ENCODE peak calls at places on chromosome 10, in six cellular contexts. W is HepG2, Q is upper lobe of left lung, L is K562, P is GM12878, X is A549. M is an unnamed sample.

GRCh38 chr10:113922787-113923570 is 68.5 kb downstream of the NHLRC2 start:
- ATAC-seq in W (peak; percentile 82), L (no peak), Q (no peak), P (peak; percentile 51), X (peak; percentile 64), M (no peak)

GRCh38 chr10:100140070-100140469 is 45.8 kb downstream of the ERLIN1 start:
- ATAC-seq in W (no peak), X (peak; percentile 26), P (no peak), L (no peak), Q (no peak), M (no peak)

GRCh38 chr10:69182005-69182404 is 2.0 kb downstream of the SUPV3L1 start:
- ATAC-seq in W (no peak), P (no peak), Q (no peak), L (no peak), X (no peak), M (no peak)

GRCh38 chr10:103479135-103479534 is at the start of gene CALHM3:
- ATAC-seq in P (no peak), Q (no peak), W (peak; percentile 7), X (peak; percentile 71), L (peak; percentile 56), M (no peak)

GRCh38 chr10:33795529-33795928 is 461.1 kb upstream of the NRP1 start:
- ATAC-seq in L (no peak), Q (no peak), P (peak; percentile 45), X (no peak), W (no peak), M (no peak)

GRCh38 chr10:42637648-42638052 is 720 bp downstream of the ZNF33B start:
- ATAC-seq in X (no peak), W (peak; percentile 4), Q (no peak), L (peak; percentile 3), P (peak; percentile 1), M (no peak)

GRCh38 chr10:95697429-95697828 is 3.7 kb upstream of the TCTN3 start:
- ATAC-seq in L (no peak), P (peak; percentile 42), X (no peak), Q (no peak), W (no peak), M (no peak)

GRCh38 chr10:113646337-113647201 is 17.3 kb downstream of the NRAP start:
- ATAC-seq in W (no peak), X (no peak), Q (no peak), P (no peak), L (no peak), M (peak; percentile 34)

GRCh38 chr10:33869089-33869488 is 534.6 kb upstream of the NRP1 start:
- ATAC-seq in W (no peak), Q (no peak), P (no peak), X (no peak), L (no peak), M (no peak)

GRCh38 chr10:57168703-57169240 is 807.7 kb upstream of the ZWINT start:
- ATAC-seq in L (no peak), P (no peak), W (no peak), X (no peak), Q (no peak), M (no peak)

GRCh38 chr10:18005781-18006456 is 54.2 kb downstream of the SLC39A12 start:
- ATAC-seq in W (no peak), X (no peak), P (no peak), L (no peak), Q (no peak), M (no peak)

GRCh38 chr10:89475567-89475966 is 59.8 kb downstream of the SLC16A12 start:
- ATAC-seq in X (peak; percentile 51), P (no peak), L (no peak), W (peak; percentile 80), Q (no peak), M (peak; percentile 49)

GRCh38 chr10:14617125-14617524 is 157.6 kb downstream of the FAM107B start:
- ATAC-seq in W (no peak), L (no peak), P (peak; percentile 46), X (no peak), Q (no peak), M (no peak)

GRCh38 chr10:58698777-58699356 is 186.2 kb downstream of the BICC1 start:
- ATAC-seq in X (peak; percentile 25), P (no peak), Q (no peak), W (no peak), L (no peak), M (no peak)

GRCh38 chr10:106765355-106765754 is 399.2 kb downstream of the SORCS1 start:
- ATAC-seq in Q (no peak), L (no peak), X (no peak), W (no peak), P (no peak), M (no peak)

GRCh38 chr10:72016608-72017310 is 52.6 kb downstream of the CHST3 start:
- ATAC-seq in W (peak; percentile 68), X (peak; percentile 15), P (no peak), L (no peak), Q (no peak), M (peak; percentile 21)

GRCh38 chr10:44843484-44843883 is 67.7 kb upstream of the TMEM72 start:
- ATAC-seq in L (no peak), X (no peak), Q (no peak), P (no peak), W (no peak), M (no peak)

GRCh38 chr10:102419561-102420442 is 834 bp upstream of the FBXL15 start:
- ATAC-seq in P (no peak), X (peak; percentile 2), W (peak; percentile 6), Q (peak; percentile 19), L (no peak), M (no peak)

GRCh38 chr10:78866731-78867554 is 201.8 kb upstream of the ZMIZ1 start:
- ATAC-seq in P (no peak), L (peak; percentile 42), Q (no peak), X (peak; percentile 45), W (peak; percentile 44), M (no peak)

GRCh38 chr10:49441488-49442476 is 45.9 kb upstream of the DRGX start:
- ATAC-seq in P (no peak), W (no peak), L (no peak), Q (no peak), X (no peak), M (no peak)

GRCh38 chr10:13649844-13650520 is 63.2 kb downstream of the PRPF18 start:
- ATAC-seq in X (no peak), L (peak; percentile 33), P (peak; percentile 70), Q (no peak), W (peak; percentile 44), M (no peak)

GRCh38 chr10:29140151-29140550 is 148.7 kb upstream of the LYZL1 start:
- ATAC-seq in P (no peak), L (no peak), W (no peak), Q (no peak), X (no peak), M (no peak)

GRCh38 chr10:29144126-29144525 is 144.7 kb upstream of the LYZL1 start:
- ATAC-seq in L (no peak), P (no peak), X (no peak), Q (no peak), W (no peak), M (no peak)

GRCh38 chr10:29140991-29141390 is 147.9 kb upstream of the LYZL1 start:
- ATAC-seq in W (no peak), Q (no peak), P (no peak), L (no peak), X (peak; percentile 90), M (no peak)

GRCh38 chr10:29141761-29142160 is 147.1 kb upstream of the LYZL1 start:
- ATAC-seq in W (no peak), L (no peak), P (no peak), Q (no peak), X (peak; percentile 88), M (no peak)

GRCh38 chr10:29142516-29143314 is 146.2 kb upstream of the LYZL1 start:
- ATAC-seq in P (no peak), X (no peak), L (peak; percentile 95), W (no peak), Q (peak; percentile 40), M (no peak)
- TF ChIP-seq CTCF in P (no peak), X (no peak), L (peak; percentile 57), W (no peak), Q (no peak), M (no peak)

DNA sequence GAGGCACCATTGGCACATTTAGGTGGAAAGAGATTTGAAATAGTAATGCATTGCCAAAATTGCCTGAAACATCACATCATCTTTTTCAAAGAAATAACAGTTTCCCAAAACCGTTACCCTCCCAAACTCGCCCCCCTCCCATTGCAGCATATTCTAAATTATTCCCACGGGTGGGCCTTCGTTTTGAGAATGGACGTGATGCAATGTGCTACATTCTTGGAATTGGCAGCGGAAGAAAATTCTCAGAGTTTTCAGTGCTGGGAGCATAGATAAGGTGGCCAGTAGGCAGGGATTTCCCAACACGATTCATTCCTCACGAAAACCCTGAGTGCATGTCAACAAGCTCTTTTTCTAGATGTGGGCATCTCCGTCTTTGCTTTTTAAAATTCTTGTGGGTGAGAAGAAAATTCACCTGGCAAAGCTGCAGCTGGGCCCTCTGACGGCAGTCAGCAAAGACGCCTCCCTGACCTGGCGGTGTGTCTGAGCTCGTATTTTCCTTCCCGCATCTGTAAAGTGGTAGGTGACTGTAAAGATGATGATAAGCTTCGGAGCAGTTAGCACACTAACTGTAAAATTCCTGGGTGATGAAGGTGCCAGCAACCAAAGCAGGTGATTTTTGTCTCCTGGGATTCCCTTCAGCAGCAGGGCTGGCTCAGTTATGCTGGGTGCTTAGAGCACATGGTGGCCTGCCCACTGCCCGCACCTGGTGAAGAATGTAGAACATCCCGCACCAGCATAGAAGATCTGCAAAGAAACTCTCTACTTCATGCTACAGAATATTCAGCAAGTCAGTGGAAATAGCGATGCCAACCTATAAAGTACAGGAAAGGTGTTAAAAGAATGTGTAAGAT is 141.9 kb upstream of the KLF6 start:
- ATAC-seq in Q (no peak), L (peak; percentile 82), X (no peak), W (no peak), P (no peak), M (peak; percentile 49)
- TF ChIP-seq EP300 in Q (no peak), L (peak; percentile 96), X (no peak), W (no peak), P (no peak), M (no peak)

GRCh38 chr10:26881600-26882331 is 21.0 kb upstream of the ABI1 start:
- ATAC-seq in Q (no peak), P (peak; percentile 96), X (peak; percentile 97), W (peak; percentile 92), L (peak; percentile 92), M (peak; percentile 71)
- TF ChIP-seq CTCF in Q (peak; percentile 77), P (peak; percentile 77), X (peak; percentile 90), W (peak; percentile 81), L (peak; percentile 91), M (peak; percentile 77)

GRCh38 chr10:70494536-70494935 is 16.0 kb downstream of the PALD1 start:
- ATAC-seq in P (peak; percentile 38), X (no peak), W (no peak), L (no peak), Q (peak; percentile 7), M (no peak)

GRCh38 chr10:70493660-70494234 is 15.2 kb downstream of the PALD1 start:
- ATAC-seq in W (no peak), L (peak; percentile 73), Q (peak; percentile 9), X (no peak), P (peak; percentile 83), M (no peak)

GRCh38 chr10:70492786-70493659 is 14.5 kb downstream of the PALD1 start:
- ATAC-seq in W (no peak), L (no peak), X (no peak), P (peak; percentile 58), Q (peak; percentile 60), M (peak; percentile 28)

GRCh38 chr10:70490142-70490541 is 11.6 kb downstream of the PALD1 start:
- ATAC-seq in X (no peak), P (peak; percentile 17), L (no peak), Q (no peak), W (no peak), M (no peak)

DNA sequence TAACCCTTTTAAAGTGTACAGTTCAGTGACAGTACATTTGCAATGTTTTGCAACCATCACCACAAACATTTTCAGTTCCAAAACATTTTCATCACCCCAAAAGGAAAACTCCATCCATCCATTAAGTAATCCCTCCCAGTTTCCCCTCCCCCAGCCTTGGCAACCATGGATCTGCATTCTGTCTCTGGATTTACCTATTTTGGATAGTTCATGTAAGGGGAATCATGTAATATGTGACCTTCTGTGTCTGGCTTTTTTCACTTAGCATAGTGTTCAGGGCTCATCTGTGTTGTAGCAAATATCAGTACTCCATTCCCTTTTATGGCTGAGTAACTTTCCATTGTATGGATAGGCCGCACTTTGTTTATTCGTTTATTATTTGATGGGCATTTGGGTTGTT is 13.0 kb downstream of the PALD1 start:
- ATAC-seq in Q (no peak), W (no peak), L (no peak), P (no peak), X (no peak), M (no peak)
- TF ChIP-seq EP300 in Q (no peak), W (no peak), L (no peak), P (no peak), X (no peak), M (no peak)